ENCODE peak calls at places on chromosome 6, in six cellular contexts. O, C, K, B, I and W are unnamed samples.

GRCh38 chr6:30260036-30260504 is 46.9 kb upstream of the TRIM26 start:
- DNase-seq in C (no peak), I (peak; percentile 5), B (peak; percentile 56), O (no peak), K (no peak), W (no peak)

GRCh38 chr6:157831424-157832249 is 8.6 kb downstream of the SNX9 start:
- DNase-seq in C (no peak), O (no peak), I (no peak), K (no peak), B (peak; percentile 88), W (no peak)

GRCh38 chr6:148021135-148021534 is 321.5 kb upstream of the SASH1 start:
- DNase-seq in B (no peak), I (no peak), O (no peak), C (no peak), K (no peak), W (no peak)

GRCh38 chr6:127969701-127970100 is 68.8 kb upstream of the THEMIS start:
- DNase-seq in O (no peak), C (no peak), K (no peak), B (no peak), I (no peak), W (no peak)

GRCh38 chr6:149249370-149250357 is 67.8 kb upstream of the TAB2 start:
- DNase-seq in O (no peak), I (no peak), C (no peak), B (no peak), K (no peak), W (no peak)

GRCh38 chr6:137816133-137816579 is 50.9 kb upstream of the TNFAIP3 start:
- DNase-seq in C (no peak), K (no peak), I (no peak), O (no peak), B (no peak), W (no peak)

GRCh38 chr6:10558575-10558974 is 37.4 kb downstream of the GCNT2 start:
- DNase-seq in B (peak; percentile 87), C (peak; percentile 74), K (no peak), O (no peak), I (peak; percentile 16), W (no peak)

GRCh38 chr6:17850281-17850680 is 137.2 kb downstream of the KIF13A start:
- DNase-seq in C (no peak), K (no peak), B (no peak), O (no peak), I (no peak), W (no peak)

GRCh38 chr6:34022250-34022872 is 123.5 kb downstream of the GRM4 start:
- DNase-seq in B (no peak), C (no peak), I (no peak), K (no peak), O (no peak), W (no peak)
- H3K4me3 ChIP-seq in B (no peak overlapping the region), C (peak overlapping the region; percentile 2), I (no peak overlapping the region), K (no peak overlapping the region), O (no peak overlapping the region), W (no peak overlapping the region)

GRCh38 chr6:13814176-13814937 is at the start of gene MCUR1:
- DNase-seq in I (peak; percentile 80), B (peak; percentile 85), K (peak; percentile 80), C (peak; percentile 87), O (peak; percentile 56), W (no peak)
- TF ChIP-seq POLR2AphosphoS5 in I (peak; percentile 48), B (peak; percentile 72), K (peak; percentile 92), C (peak; percentile 86), O (peak; percentile 69), W (peak; percentile 62)

GRCh38 chr6:113281014-113281810 is 575.9 kb upstream of the MARCKS start:
- DNase-seq in O (no peak), B (no peak), C (no peak), I (no peak), K (no peak), W (peak; percentile 50)
- H3K27ac ChIP-seq in O (no peak overlapping the region), B (peak overlapping the region; percentile 21), C (no peak overlapping the region), I (no peak overlapping the region), K (no peak overlapping the region), W (peak overlapping the region; percentile 98)

GRCh38 chr6:37269105-37269504 is 11.2 kb upstream of the TMEM217 start:
- DNase-seq in O (no peak), C (no peak), K (no peak), B (no peak), I (no peak), W (no peak)
- H3K4me3 ChIP-seq in O (no peak overlapping the region), C (no peak overlapping the region), K (no peak overlapping the region), B (no peak overlapping the region), I (no peak overlapping the region), W (no peak overlapping the region)